ENCODE peak calls at places on chromosomes 4 and X, in nine cellular contexts. J is heart left ventricle; Y is stimulated activated CD8-positive, alpha-beta memory T cell treated with anti-CD3 and anti-CD28 coated beads, Interleukin-4, amount 100 ng/mL, for 1 hour; L is prostate gland; F is astrocyte of the spinal cord; S is effector memory CD4-positive, alpha-beta T cell; N is left cardiac atrium; R is stimulated activated CD4-positive, alpha-beta T cell treated with anti-CD3 and anti-CD28 coated beads, TNF-alpha, amount 100 ng/mL, for 48 hours; D is DMS153. H is an unnamed sample.

GRCh38 chr4:113645771-113646455 is 115.6 kb downstream of the CAMK2D start:
- DNase-seq in J (no peak), Y (no peak), L (peak), F (peak), S (no peak), N (no peak), R (no peak), D (peak), H (peak)

GRCh38 chrX:40380649-40381488 is 199.9 kb upstream of the ATP6AP2 start:
- DNase-seq in J (no peak), Y (no peak), L (no peak), F (no peak), S (no peak), N (no peak), R (no peak), D (no peak), H (no peak)

GRCh38 chrX:150487369-150488094 is 80.9 kb upstream of the MTM1 start:
- DNase-seq in J (no peak), Y (no peak), L (no peak), F (no peak), S (no peak), N (no peak), R (no peak), D (no peak), H (no peak)

GRCh38 chr4:53039741-53040458 is 177.8 kb downstream of the RASL11B start:
- DNase-seq in J (no peak), Y (no peak), L (no peak), F (no peak), S (no peak), N (no peak), R (no peak), D (no peak), H (no peak)

GRCh38 chrX:53261573-53261972 is 19.8 kb downstream of the IQSEC2 start:
- DNase-seq in J (no peak), Y (no peak), L (no peak), F (no peak), S (no peak), N (no peak), R (no peak), D (no peak), H (no peak)

GRCh38 chr4:172411180-172411579 is 598.0 kb downstream of the GALNTL6 start:
- DNase-seq in J (no peak), Y (no peak), L (no peak), F (no peak), S (no peak), N (no peak), R (no peak), D (no peak), H (no peak)

GRCh38 chrX:43592597-43592996 is 63.5 kb upstream of the MAOA start:
- DNase-seq in J (no peak), Y (no peak), L (peak), F (no peak), S (no peak), N (no peak), R (no peak), D (no peak), H (no peak)

GRCh38 chrX:23465985-23466384 is 131.3 kb downstream of the PTCHD1 start:
- DNase-seq in J (no peak), Y (no peak), L (no peak), F (no peak), S (no peak), N (no peak), R (no peak), D (no peak), H (no peak)

GRCh38 chr4:81213671-81214070 is 1.4 kb downstream of the PRKG2 start:
- DNase-seq in J (no peak), Y (no peak), L (no peak), F (no peak), S (no peak), N (no peak), R (no peak), D (no peak), H (no peak)

GRCh38 chrX:150146271-150146888 is 208.1 kb upstream of the EOLA2 start:
- DNase-seq in J (no peak), Y (no peak), L (no peak), F (no peak), S (no peak), N (peak), R (no peak), D (no peak), H (no peak)

GRCh38 chr4:25022741-25023140 is 8.0 kb downstream of the LGI2 start:
- DNase-seq in J (no peak), Y (no peak), L (no peak), F (no peak), S (no peak), N (no peak), R (no peak), D (no peak), H (no peak)

GRCh38 chr4:64883087-64883926 is 474.1 kb upstream of the TECRL start:
- DNase-seq in J (no peak), Y (no peak), L (no peak), F (no peak), S (no peak), N (no peak), R (no peak), D (no peak), H (no peak)

GRCh38 chrX:153582896-153583295 is 16.0 kb downstream of the CCNQ start:
- DNase-seq in J (peak), Y (peak), L (peak), F (peak), S (peak), N (no peak), R (no peak), D (peak), H (no peak)

GRCh38 chr4:108685036-108685686 is 34.8 kb downstream of the OSTC start:
- DNase-seq in J (no peak), Y (no peak), L (no peak), F (no peak), S (no peak), N (no peak), R (no peak), D (no peak), H (no peak)

GRCh38 chr4:158721680-158722079 is 1.5 kb downstream of the PPID start:
- DNase-seq in J (no peak), Y (no peak), L (no peak), F (no peak), S (no peak), N (no peak), R (no peak), D (no peak), H (no peak)

H was measured in LNCaP clone FGC.